ENCODE peak calls at places on chromosomes 4 and X, in six cellular contexts. P, R, H, Z, S and F are unnamed samples.

GRCh38 chr4:155624478-155624877 is 42.2 kb upstream of the GUCY1A1 start:
- DNase-seq in P (no peak), R (no peak), H (no peak), Z (no peak), S (no peak), F (no peak)

GRCh38 chr4:2281575-2282343 is 19.9 kb upstream of the MXD4 start:
- DNase-seq in P (no peak), R (no peak), H (no peak), Z (peak; percentile 90), S (peak; percentile 84), F (no peak)

GRCh38 chr4:8855781-8856245 is 15.8 kb downstream of the HMX1 start:
- DNase-seq in P (no peak), R (no peak), H (no peak), Z (no peak), S (peak; percentile 61), F (no peak)

GRCh38 chrX:154918060-154918483 is 31.9 kb downstream of the F8A1 start:
- DNase-seq in P (peak; percentile 85), R (peak; percentile 63), H (peak; percentile 63), Z (no peak), S (peak; percentile 59), F (peak; percentile 31)

GRCh38 chrX:1589356-1590130 is 1.9 kb upstream of the AKAP17A start:
- DNase-seq in P (no peak), R (no peak), H (no peak), Z (no peak), S (peak; percentile 36), F (no peak)

GRCh38 chr4:156396534-156396933 is 442.9 kb upstream of the CTSO start:
- DNase-seq in P (no peak), R (no peak), H (no peak), Z (no peak), S (no peak), F (no peak)

GRCh38 chr4:24810016-24810415 is 14.6 kb downstream of the SOD3 start:
- DNase-seq in P (peak; percentile 51), R (no peak), H (no peak), Z (no peak), S (no peak), F (no peak)

GRCh38 chr4:74018116-74018515 is 19.6 kb upstream of the CXCL5 start:
- DNase-seq in P (peak; percentile 7), R (no peak), H (no peak), Z (no peak), S (no peak), F (no peak)

GRCh38 chr4:15317246-15317645 is 110.6 kb upstream of the C1QTNF7 start:
- DNase-seq in P (no peak), R (no peak), H (no peak), Z (no peak), S (no peak), F (no peak)

GRCh38 chrX:119887721-119888425 is 7.8 kb upstream of the AKAP14 start:
- DNase-seq in P (peak; percentile 52), R (peak; percentile 44), H (no peak), Z (peak; percentile 87), S (no peak), F (no peak)

GRCh38 chr4:168321006-168321405 is 2.5 kb upstream of the DDX60 start:
- DNase-seq in P (no peak), R (no peak), H (no peak), Z (no peak), S (no peak), F (no peak)

GRCh38 chr4:168319486-168320019 is 1.0 kb upstream of the DDX60 start:
- DNase-seq in P (no peak), R (no peak), H (no peak), Z (no peak), S (no peak), F (no peak)

GRCh38 chr4:168318266-168318895 is at the start of gene DDX60:
- DNase-seq in P (peak; percentile 87), R (peak; percentile 24), H (peak; percentile 83), Z (peak; percentile 94), S (peak; percentile 77), F (peak; percentile 16)
- TF ChIP-seq CTCF in P (peak; percentile 60), R (peak; percentile 36), H (peak; percentile 39), Z (peak; percentile 35), S (peak; percentile 20), F (peak; percentile 70)

GRCh38 chr4:79298027-79298426 is 27.8 kb downstream of the NAA11 start:
- DNase-seq in P (no peak), R (no peak), H (no peak), Z (peak; percentile 20), S (peak; percentile 2), F (no peak)
- H3K4me3 ChIP-seq in P (no peak overlapping the region), R (no peak overlapping the region), H (no peak overlapping the region), Z (no peak overlapping the region), S (no peak overlapping the region), F (no peak overlapping the region)

GRCh38 chr4:45946699-45947098 is 177.2 kb downstream of the GABRG1 start:
- DNase-seq in P (no peak), R (no peak), H (no peak), Z (no peak), S (no peak), F (no peak)

GRCh38 chr4:45939056-45939455 is 184.8 kb downstream of the GABRG1 start:
- DNase-seq in P (no peak), R (no peak), H (no peak), Z (no peak), S (no peak), F (no peak)

DNA sequence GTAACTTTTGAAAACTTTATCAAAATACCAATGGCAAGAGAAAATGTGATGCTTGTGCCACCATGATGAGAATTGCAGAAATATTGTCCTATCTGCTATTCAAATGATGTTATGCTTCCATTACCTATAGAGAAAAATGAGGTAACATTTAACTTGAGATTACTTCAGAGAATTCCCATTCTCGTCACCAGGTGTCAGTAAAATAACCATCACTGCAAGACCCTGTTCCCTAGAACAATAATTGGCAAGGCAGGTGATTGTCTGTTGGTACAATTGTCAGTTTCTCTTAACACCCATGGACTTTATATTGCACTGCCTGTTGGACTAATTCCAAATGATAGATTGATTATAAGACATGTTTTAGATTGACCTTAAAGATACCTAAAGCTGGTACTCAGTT is 179.9 kb downstream of the GABRG1 start:
- DNase-seq in P (no peak), R (no peak), H (no peak), Z (no peak), S (no peak), F (no peak)
- TF ChIP-seq CTCF in P (no peak), R (no peak), H (no peak), Z (no peak), S (no peak), F (no peak)

DNA sequence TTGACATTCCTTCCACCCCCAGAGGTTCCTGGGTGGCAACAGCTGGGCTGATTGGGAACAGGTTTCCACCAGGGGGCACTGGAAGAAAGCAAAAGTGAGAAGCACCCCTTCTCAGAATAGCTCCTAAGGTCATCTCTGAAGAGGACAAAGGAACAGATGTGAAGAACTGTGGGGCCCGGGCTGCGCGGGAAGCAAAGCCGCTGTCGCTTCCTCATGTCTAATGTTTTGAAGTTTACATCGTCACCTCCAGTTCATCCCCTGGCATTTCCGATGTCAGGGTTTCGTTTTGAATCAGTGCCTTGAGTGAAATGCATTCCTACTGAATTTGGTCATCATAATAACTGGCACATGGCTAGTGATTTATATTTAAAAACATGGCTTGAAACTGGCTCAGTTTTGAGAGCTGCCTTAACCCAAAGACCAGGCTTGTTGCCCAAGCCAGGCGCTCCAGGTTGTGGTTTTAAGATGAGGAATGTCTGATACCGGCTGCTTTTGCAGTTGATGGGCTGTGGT is 6.1 kb downstream of the TXK start:
- DNase-seq in P (peak; percentile 87), R (peak; percentile 72), H (peak; percentile 70), Z (peak; percentile 82), S (peak; percentile 86), F (peak; percentile 94)
- H3K4me3 ChIP-seq in P (peak overlapping the region; percentile 18), R (peak overlapping the region; percentile 32), H (peak overlapping the region; percentile 42), Z (peak overlapping the region; percentile 11), S (no peak overlapping the region), F (no peak overlapping the region)

GRCh38 chrX:23797371-23798128 is 14.6 kb downstream of the SAT1 start:
- DNase-seq in P (no peak), R (no peak), H (no peak), Z (no peak), S (no peak), F (no peak)
- TF ChIP-seq CTCF in P (no peak), R (peak; percentile 11), H (no peak), Z (no peak), S (no peak), F (no peak)

DNA sequence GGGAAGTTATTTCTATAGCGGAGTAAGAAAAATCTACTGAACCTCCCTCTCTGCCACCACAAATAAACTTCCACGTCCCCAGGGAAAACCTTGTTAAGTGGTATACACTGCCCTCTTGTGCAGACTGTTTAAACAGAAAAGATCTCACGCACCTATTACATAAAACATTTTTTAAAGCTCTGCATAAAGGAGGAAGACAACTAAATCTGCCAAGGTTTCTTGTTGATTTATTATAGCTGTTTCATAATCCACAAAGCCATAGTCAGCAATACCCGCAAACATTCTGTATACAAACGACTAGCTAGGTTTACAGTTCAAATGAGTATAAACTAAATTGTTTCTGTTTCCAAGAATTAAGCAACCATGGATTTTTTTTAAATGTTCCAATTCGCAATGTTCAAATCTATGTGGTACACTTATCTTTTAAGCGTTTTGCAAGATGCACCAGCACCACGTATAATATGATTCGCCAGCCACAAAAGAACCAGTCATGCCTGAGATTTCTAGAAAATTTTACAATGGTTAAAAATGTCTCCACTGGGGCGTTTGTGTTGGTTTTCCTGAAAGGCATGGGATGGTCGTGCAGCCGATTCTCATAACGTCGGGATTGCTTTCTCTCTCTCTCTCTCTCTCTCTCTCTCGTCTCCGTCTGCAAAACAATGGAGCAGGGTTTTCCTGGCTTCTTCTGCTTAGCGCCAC is 164.6 kb downstream of the PRKX start:
- DNase-seq in P (peak; percentile 93), R (peak; percentile 7), H (no peak), Z (no peak), S (peak; percentile 64), F (no peak)
- H3K4me3 ChIP-seq in P (peak overlapping the region; percentile 46), R (no peak overlapping the region), H (peak overlapping the region; percentile 31), Z (no peak overlapping the region), S (no peak overlapping the region), F (peak overlapping the region; percentile 32)

GRCh38 chr4:122003335-122003734 is 51.5 kb upstream of the TRPC3 start:
- DNase-seq in P (peak; percentile 56), R (peak; percentile 42), H (no peak), Z (no peak), S (peak; percentile 51), F (no peak)
- TF ChIP-seq CTCF in P (peak; percentile 64), R (peak; percentile 57), H (no peak), Z (no peak), S (peak; percentile 42), F (peak; percentile 32)

DNA sequence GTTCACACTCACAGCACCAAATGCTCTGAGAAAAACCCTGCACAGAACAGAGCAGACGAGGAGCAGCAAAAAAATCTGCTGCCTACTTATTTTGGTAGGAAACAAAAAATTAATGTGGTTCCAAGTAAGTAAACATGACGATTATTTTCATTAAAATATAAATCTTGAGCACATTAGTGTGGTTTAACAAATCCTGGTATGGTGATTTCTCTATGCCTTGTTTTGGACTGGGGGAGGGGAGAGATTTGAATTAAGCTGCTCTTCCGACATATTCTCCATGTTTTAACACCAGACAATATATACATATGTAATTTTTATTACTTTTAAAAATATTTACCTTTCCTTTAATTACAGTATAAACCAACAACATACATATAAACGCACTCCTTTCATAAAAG is 1.8 kb downstream of the CAMK2D start:
- DNase-seq in P (peak; percentile 20), R (no peak), H (no peak), Z (no peak), S (no peak), F (no peak)
- H3K4me3 ChIP-seq in P (peak overlapping the region; percentile 90), R (peak overlapping the region; percentile 79), H (peak overlapping the region; percentile 69), Z (peak overlapping the region; percentile 74), S (peak overlapping the region; percentile 75), F (peak overlapping the region; percentile 89)

GRCh38 chrX:47193475-47194241 is at the start of gene UBA1:
- DNase-seq in P (peak; percentile 96), R (peak; percentile 87), H (peak; percentile 94), Z (peak; percentile 99), S (peak; percentile 96), F (peak; percentile 49)
- TF ChIP-seq CTCF in P (peak; percentile 71), R (peak; percentile 61), H (peak; percentile 53), Z (peak; percentile 90), S (peak; percentile 53), F (peak; percentile 52)